ENCODE peak calls at places on chromosomes 11 and 22, in seven cellular contexts. One of them, this sample, is unnamed.

GRCh38 chr11:2128512-2129322 is 10.5 kb downstream of the IGF2 start:
- DNase-seq in amniotic stem cell: no peak
- DNase-seq in amygdala: no peak
- DNase-seq in memory B cell: no peak
- DNase-seq in sciatic nerve: no peak
- DNase-seq in body of pancreas: no peak
- DNase-seq in RCC 7860: no peak
- DNase-seq in this sample: no peak

GRCh38 chr11:35033011-35033410 is 106.0 kb upstream of the CD44 start:
- DNase-seq in amniotic stem cell: no peak
- DNase-seq in amygdala: no peak
- DNase-seq in memory B cell: no peak
- DNase-seq in sciatic nerve: no peak
- DNase-seq in body of pancreas: no peak
- DNase-seq in RCC 7860: no peak
- DNase-seq in this sample: no peak

GRCh38 chr22:27138471-27138870 is 481.1 kb downstream of the MIAT start:
- DNase-seq in amniotic stem cell: no peak
- DNase-seq in amygdala: no peak
- DNase-seq in memory B cell: no peak
- DNase-seq in sciatic nerve: no peak
- DNase-seq in body of pancreas: no peak
- DNase-seq in RCC 7860: no peak
- DNase-seq in this sample: no peak

GRCh38 chr22:37329239-37330140 is 47.2 kb downstream of the CYTH4 start:
- DNase-seq in amniotic stem cell: no peak
- DNase-seq in amygdala: no peak
- DNase-seq in memory B cell: no peak
- DNase-seq in sciatic nerve: no peak
- DNase-seq in body of pancreas: no peak
- DNase-seq in RCC 7860: peak
- DNase-seq in this sample: no peak

GRCh38 chr11:2466869-2467694 is 22.3 kb downstream of the KCNQ1 start:
- DNase-seq in amniotic stem cell: no peak
- DNase-seq in amygdala: no peak
- DNase-seq in memory B cell: no peak
- DNase-seq in sciatic nerve: peak
- DNase-seq in body of pancreas: no peak
- DNase-seq in RCC 7860: no peak
- DNase-seq in this sample: peak

GRCh38 chr22:27257987-27258386 is 543.6 kb downstream of the MN1 start:
- DNase-seq in amniotic stem cell: no peak
- DNase-seq in amygdala: no peak
- DNase-seq in memory B cell: no peak
- DNase-seq in sciatic nerve: no peak
- DNase-seq in body of pancreas: no peak
- DNase-seq in RCC 7860: no peak
- DNase-seq in this sample: no peak

GRCh38 chr11:86172894-86173293 is 71.7 kb upstream of the EED start:
- DNase-seq in amniotic stem cell: no peak
- DNase-seq in amygdala: no peak
- DNase-seq in memory B cell: no peak
- DNase-seq in sciatic nerve: no peak
- DNase-seq in body of pancreas: no peak
- DNase-seq in RCC 7860: peak
- DNase-seq in this sample: no peak

GRCh38 chr22:44583076-44583760 is 85.2 kb upstream of the RTL6 start:
- DNase-seq in amniotic stem cell: no peak
- DNase-seq in amygdala: no peak
- DNase-seq in memory B cell: no peak
- DNase-seq in sciatic nerve: peak
- DNase-seq in body of pancreas: no peak
- DNase-seq in RCC 7860: no peak
- DNase-seq in this sample: no peak

GRCh38 chr11:61021661-61022212 is 50.3 kb downstream of the CD6 start:
- DNase-seq in amniotic stem cell: no peak
- DNase-seq in amygdala: no peak
- DNase-seq in memory B cell: peak
- DNase-seq in sciatic nerve: no peak
- DNase-seq in body of pancreas: peak
- DNase-seq in RCC 7860: no peak
- DNase-seq in this sample: no peak

GRCh38 chr11:76512851-76513653 is 68.2 kb downstream of the EMSY start:
- DNase-seq in amniotic stem cell: no peak
- DNase-seq in amygdala: no peak
- DNase-seq in memory B cell: no peak
- DNase-seq in sciatic nerve: no peak
- DNase-seq in body of pancreas: no peak
- DNase-seq in RCC 7860: no peak
- DNase-seq in this sample: peak

GRCh38 chr11:68683086-68683951 is 1.0 kb upstream of the GAL start:
- DNase-seq in amniotic stem cell: no peak
- DNase-seq in amygdala: no peak
- DNase-seq in memory B cell: no peak
- DNase-seq in sciatic nerve: no peak
- DNase-seq in body of pancreas: no peak
- DNase-seq in RCC 7860: no peak
- DNase-seq in this sample: no peak

GRCh38 chr11:33869511-33870422 is 22.1 kb downstream of the LMO2 start:
- DNase-seq in amniotic stem cell: no peak
- DNase-seq in amygdala: peak
- DNase-seq in memory B cell: peak
- DNase-seq in sciatic nerve: peak
- DNase-seq in body of pancreas: peak
- DNase-seq in RCC 7860: no peak
- DNase-seq in this sample: peak

GRCh38 chr22:39996732-39997131 is 2.0 kb downstream of the FAM83F start:
- DNase-seq in amniotic stem cell: no peak
- DNase-seq in amygdala: no peak
- DNase-seq in memory B cell: no peak
- DNase-seq in sciatic nerve: no peak
- DNase-seq in body of pancreas: no peak
- DNase-seq in RCC 7860: no peak
- DNase-seq in this sample: no peak

GRCh38 chr11:2559527-2560311 is 114.9 kb downstream of the KCNQ1 start:
- DNase-seq in amniotic stem cell: no peak
- DNase-seq in amygdala: no peak
- DNase-seq in memory B cell: no peak
- DNase-seq in sciatic nerve: peak
- DNase-seq in body of pancreas: no peak
- DNase-seq in RCC 7860: no peak
- DNase-seq in this sample: no peak

GRCh38 chr11:124115782-124116616 is 749 bp downstream of the VWA5A start:
- DNase-seq in amniotic stem cell: no peak
- DNase-seq in amygdala: no peak
- DNase-seq in memory B cell: no peak
- DNase-seq in sciatic nerve: no peak
- DNase-seq in body of pancreas: peak
- DNase-seq in RCC 7860: no peak
- DNase-seq in this sample: no peak

GRCh38 chr11:57777969-57778317 is 16.3 kb downstream of the CTNND1 start:
- DNase-seq in amniotic stem cell: no peak
- DNase-seq in amygdala: no peak
- DNase-seq in memory B cell: no peak
- DNase-seq in sciatic nerve: no peak
- DNase-seq in body of pancreas: peak
- DNase-seq in RCC 7860: no peak
- DNase-seq in this sample: peak

GRCh38 chr22:28983788-28984441 is 77.7 kb downstream of the C22orf31 start:
- DNase-seq in amniotic stem cell: no peak
- DNase-seq in amygdala: no peak
- DNase-seq in memory B cell: no peak
- DNase-seq in sciatic nerve: no peak
- DNase-seq in body of pancreas: no peak
- DNase-seq in RCC 7860: no peak
- DNase-seq in this sample: no peak

GRCh38 chr11:82927264-82927880 is 25.8 kb downstream of the DDIAS start:
- DNase-seq in amniotic stem cell: peak
- DNase-seq in amygdala: no peak
- DNase-seq in memory B cell: no peak
- DNase-seq in sciatic nerve: no peak
- DNase-seq in body of pancreas: peak
- DNase-seq in RCC 7860: peak
- DNase-seq in this sample: peak

GRCh38 chr11:2100361-2101170 is 38.6 kb downstream of the IGF2 start:
- DNase-seq in amniotic stem cell: no peak
- DNase-seq in amygdala: no peak
- DNase-seq in memory B cell: no peak
- DNase-seq in sciatic nerve: peak
- DNase-seq in body of pancreas: peak
- DNase-seq in RCC 7860: no peak
- DNase-seq in this sample: no peak

GRCh38 chr11:30914143-30914762 is 328.1 kb upstream of the MPPED2 start:
- DNase-seq in amniotic stem cell: no peak
- DNase-seq in amygdala: peak
- DNase-seq in memory B cell: no peak
- DNase-seq in sciatic nerve: peak
- DNase-seq in body of pancreas: peak
- DNase-seq in RCC 7860: no peak
- DNase-seq in this sample: peak

GRCh38 chr22:47192651-47193437 is 430.4 kb downstream of the TBC1D22A start:
- DNase-seq in amniotic stem cell: no peak
- DNase-seq in amygdala: no peak
- DNase-seq in memory B cell: no peak
- DNase-seq in sciatic nerve: peak
- DNase-seq in body of pancreas: no peak
- DNase-seq in RCC 7860: no peak
- DNase-seq in this sample: no peak

GRCh38 chr22:46976598-46976997 is 214.1 kb downstream of the TBC1D22A start:
- DNase-seq in amniotic stem cell: no peak
- DNase-seq in amygdala: no peak
- DNase-seq in memory B cell: no peak
- DNase-seq in sciatic nerve: no peak
- DNase-seq in body of pancreas: no peak
- DNase-seq in RCC 7860: no peak
- DNase-seq in this sample: no peak

GRCh38 chr11:78414321-78415051 is 3.1 kb downstream of the GAB2 start:
- DNase-seq in amniotic stem cell: peak
- DNase-seq in amygdala: no peak
- DNase-seq in memory B cell: no peak
- DNase-seq in sciatic nerve: no peak
- DNase-seq in body of pancreas: no peak
- DNase-seq in RCC 7860: no peak
- DNase-seq in this sample: peak

GRCh38 chr11:9903579-9903978 is 239.7 kb downstream of the SWAP70 start:
- DNase-seq in amniotic stem cell: no peak
- DNase-seq in amygdala: no peak
- DNase-seq in memory B cell: no peak
- DNase-seq in sciatic nerve: no peak
- DNase-seq in body of pancreas: no peak
- DNase-seq in RCC 7860: no peak
- DNase-seq in this sample: no peak

GRCh38 chr22:32473388-32473952 is 1.1 kb upstream of the FBXO7 start:
- DNase-seq in amniotic stem cell: peak
- DNase-seq in amygdala: no peak
- DNase-seq in memory B cell: peak
- DNase-seq in sciatic nerve: no peak
- DNase-seq in body of pancreas: peak
- DNase-seq in RCC 7860: peak
- DNase-seq in this sample: peak

GRCh38 chr11:46345881-46346484 is 1.3 kb upstream of the DGKZ start:
- DNase-seq in amniotic stem cell: no peak
- DNase-seq in amygdala: no peak
- DNase-seq in memory B cell: no peak
- DNase-seq in sciatic nerve: no peak
- DNase-seq in body of pancreas: no peak
- DNase-seq in RCC 7860: no peak
- DNase-seq in this sample: no peak

GRCh38 chr11:27649800-27650199 is 50.5 kb downstream of the BDNF start:
- DNase-seq in amniotic stem cell: no peak
- DNase-seq in amygdala: no peak
- DNase-seq in memory B cell: no peak
- DNase-seq in sciatic nerve: no peak
- DNase-seq in body of pancreas: no peak
- DNase-seq in RCC 7860: no peak
- DNase-seq in this sample: no peak

GRCh38 chr11:128039140-128040021 is 548.0 kb downstream of the ETS1 start:
- DNase-seq in amniotic stem cell: peak
- DNase-seq in amygdala: no peak
- DNase-seq in memory B cell: no peak
- DNase-seq in sciatic nerve: no peak
- DNase-seq in body of pancreas: peak
- DNase-seq in RCC 7860: peak
- DNase-seq in this sample: no peak

GRCh38 chr11:94674005-94674491 is 94.1 kb upstream of the AMOTL1 start:
- DNase-seq in amniotic stem cell: no peak
- DNase-seq in amygdala: no peak
- DNase-seq in memory B cell: no peak
- DNase-seq in sciatic nerve: no peak
- DNase-seq in body of pancreas: no peak
- DNase-seq in RCC 7860: no peak
- DNase-seq in this sample: no peak

This sample was measured in globus pallidus.